ENCODE peak calls at places on chromosomes 1 and 21, in six cellular contexts. T is stomach, W is esophagus squamous epithelium, I is spleen, G is astrocyte of the spinal cord, M is uterus. Y is an unnamed sample.

GRCh38 chr1:153617677-153618076 is 1.6 kb upstream of the S100A14 start:
- DNase-seq in I (peak), W (no peak), T (peak), M (peak), G (peak), Y (no peak)

GRCh38 chr1:201555593-201555945 is 16.6 kb downstream of the NAV1 start:
- DNase-seq in W (no peak), G (no peak), M (no peak), I (no peak), T (no peak), Y (no peak)

GRCh38 chr1:21775985-21776562 is 6.9 kb downstream of the USP48 start:
- DNase-seq in T (no peak), I (no peak), G (peak), M (no peak), W (no peak), Y (no peak)

GRCh38 chr1:65055754-65056153 is 89.4 kb upstream of the JAK1 start:
- DNase-seq in T (no peak), I (no peak), W (no peak), M (no peak), G (no peak), Y (no peak)

GRCh38 chr1:151774540-151774939 is 11.2 kb upstream of the MRPL9 start:
- DNase-seq in I (no peak), T (no peak), M (no peak), W (no peak), G (no peak), Y (no peak)

GRCh38 chr1:215082532-215083407 is at the start of gene KCNK2:
- DNase-seq in I (peak), G (no peak), M (no peak), W (no peak), T (no peak), Y (peak)

GRCh38 chr21:37367758-37368535 is 1.4 kb downstream of the DYRK1A start:
- DNase-seq in I (peak), G (peak), T (peak), M (peak), W (no peak), Y (peak)

GRCh38 chr21:43716376-43717165 is 2.4 kb upstream of the PDXK start:
- DNase-seq in W (no peak), T (no peak), M (no peak), G (peak), I (no peak), Y (no peak)

GRCh38 chr1:35062518-35063196 is 16.5 kb upstream of the ZMYM1 start:
- DNase-seq in W (no peak), I (no peak), M (no peak), G (peak), T (no peak), Y (peak)

GRCh38 chr1:3510136-3510955 is 55.9 kb downstream of the ARHGEF16 start:
- DNase-seq in I (no peak), G (no peak), M (no peak), T (no peak), W (no peak), Y (no peak)

GRCh38 chr1:224509881-224510280 is 75.3 kb upstream of the WDR26 start:
- DNase-seq in G (no peak), I (no peak), M (no peak), W (no peak), T (no peak), Y (no peak)

GRCh38 chr1:152926091-152926490 is 17.7 kb downstream of the IVL start:
- DNase-seq in G (peak), I (no peak), M (no peak), T (no peak), W (no peak), Y (peak)

GRCh38 chr1:219880765-219881457 is 47.4 kb downstream of the SLC30A10 start:
- DNase-seq in T (no peak), G (no peak), M (no peak), W (no peak), I (no peak), Y (no peak)

GRCh38 chr1:170927955-170928850 is 7.1 kb upstream of the MROH9 start:
- DNase-seq in M (no peak), T (no peak), I (no peak), G (no peak), W (no peak), Y (peak)
- TF ChIP-seq CTCF in M (no peak), T (no peak), I (no peak), G (peak), W (no peak), Y (no peak)

GRCh38 chr1:30684881-30685795 is 38.2 kb downstream of the MATN1 start:
- DNase-seq in W (no peak), T (peak), M (peak), G (no peak), I (no peak), Y (no peak)

GRCh38 chr1:30685796-30686165 is 37.6 kb downstream of the MATN1 start:
- DNase-seq in M (peak), I (no peak), G (no peak), W (no peak), T (no peak), Y (no peak)

GRCh38 chr1:30684259-30684658 is 39.1 kb downstream of the MATN1 start:
- DNase-seq in M (peak), T (no peak), G (no peak), I (no peak), W (no peak), Y (no peak)

GRCh38 chr1:30687886-30688285 is 35.5 kb downstream of the MATN1 start:
- DNase-seq in T (no peak), M (peak), I (no peak), G (no peak), W (no peak), Y (no peak)

DNA sequence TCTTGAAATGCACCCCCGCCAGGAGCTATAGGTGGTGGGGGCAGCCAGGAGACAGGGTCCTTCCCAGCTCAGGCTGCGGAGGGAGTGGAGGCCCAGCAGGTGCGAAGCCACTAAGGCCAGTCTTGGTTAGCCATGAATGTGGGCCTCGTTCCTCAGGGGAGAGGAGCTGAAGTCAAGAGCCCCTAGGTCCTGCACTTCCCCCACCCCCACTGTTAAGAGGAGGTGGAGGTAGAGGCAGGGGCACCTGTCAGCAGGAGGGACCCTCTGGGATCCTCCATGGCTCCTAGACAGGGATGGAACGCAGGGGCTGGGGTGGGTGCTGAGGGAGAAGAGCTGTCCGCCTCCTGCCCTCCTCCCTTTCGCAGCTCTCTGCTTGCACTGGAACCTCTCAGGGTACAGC is 37.1 kb downstream of the MATN1 start:
- DNase-seq in W (no peak), I (no peak), T (no peak), G (no peak), M (no peak), Y (no peak)
- H3K4me3 ChIP-seq in W (no peak), I (no peak), T (no peak), G (no peak), M (no peak), Y (no peak)

DNA sequence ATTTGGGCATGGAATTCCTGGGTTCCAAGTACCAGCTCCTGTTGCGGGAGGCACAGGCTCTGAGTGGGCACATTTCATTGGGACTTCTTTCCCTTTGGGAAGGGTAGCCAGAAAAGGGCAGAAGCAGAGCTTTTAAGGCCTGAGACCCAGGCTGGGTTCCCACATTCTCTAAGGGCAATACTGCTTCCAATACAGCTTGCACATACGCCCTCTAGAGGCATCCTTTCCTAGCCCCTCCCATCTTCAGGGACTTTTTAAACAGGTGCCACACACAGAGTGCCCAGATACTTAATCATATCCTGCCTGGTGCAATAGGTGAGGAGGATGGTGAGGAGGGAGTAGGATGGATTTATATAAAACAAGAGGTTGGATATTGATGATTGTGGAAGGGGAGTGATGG is 5.7 kb downstream of the GPR88 start:
- DNase-seq in I (no peak), G (no peak), W (no peak), T (no peak), M (no peak), Y (peak)
- TF ChIP-seq CTCF in I (no peak), G (peak), W (no peak), T (no peak), M (no peak), Y (peak)

DNA sequence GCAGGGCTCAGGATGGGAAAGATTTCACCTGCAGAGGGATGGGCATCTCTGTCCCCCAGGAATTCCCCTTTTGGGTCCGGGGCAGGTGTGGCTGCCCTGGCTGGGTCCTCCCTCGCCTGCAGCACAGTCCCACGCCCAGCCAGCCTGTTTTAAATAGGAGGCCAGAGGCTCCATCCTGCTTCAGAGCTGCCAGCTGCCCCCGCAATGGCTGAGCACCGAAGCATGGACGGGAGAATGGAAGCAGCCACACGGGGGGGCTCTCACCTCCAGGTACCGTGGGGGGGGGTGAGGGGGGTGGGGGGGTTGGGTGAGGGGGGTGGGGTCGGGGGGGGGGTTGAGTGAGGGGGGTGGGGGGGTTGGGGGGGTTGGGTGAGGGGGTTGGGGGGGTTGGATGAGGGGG is 3.6 kb downstream of the SCNN1D start:
- DNase-seq in W (no peak), I (no peak), M (no peak), G (no peak), T (no peak), Y (no peak)
- H3K4me3 ChIP-seq in W (no peak), I (no peak), M (no peak), G (no peak), T (no peak), Y (no peak)

GRCh38 chr1:203799157-203799556 is 3.7 kb downstream of the ZBED6 start:
- DNase-seq in T (no peak), G (no peak), M (no peak), W (no peak), I (no peak), Y (peak)
- TF ChIP-seq CTCF in T (no peak), G (no peak), M (no peak), W (no peak), I (no peak), Y (no peak)

GRCh38 chr1:231419738-231420298 is 2.3 kb downstream of the EGLN1 start:
- DNase-seq in W (no peak), G (peak), I (no peak), T (no peak), M (no peak), Y (no peak)
- H3K4me3 ChIP-seq in W (peak), G (peak), I (peak), T (peak), M (peak), Y (peak)

GRCh38 chr1:59146651-59147358 is 150.1 kb upstream of the FGGY start:
- DNase-seq in W (no peak), T (peak), G (peak), I (peak), M (peak), Y (peak)
- TF ChIP-seq CTCF in W (no peak), T (no peak), G (peak), I (peak), M (no peak), Y (no peak)

Y was measured in cardiac fibroblast.